ENCODE peak calls at places on chromosomes 5 and 9, in five cellular contexts. S is testis, L is endothelial cell of umbilical vein, A is GM12878, F is A549. K is an unnamed sample.

GRCh38 chr9:130010151-130010988 is 32.6 kb downstream of the FNBP1 start:
- DNase-seq in S (no peak), L (no peak), A (no peak), F (no peak), K (no peak)

GRCh38 chr5:121029536-121030245 is 565.6 kb downstream of the PRR16 start:
- DNase-seq in S (no peak), L (no peak), A (no peak), F (no peak), K (no peak)

GRCh38 chr5:94544784-94545318 is 73.6 kb downstream of the KIAA0825 start:
- DNase-seq in S (no peak), L (no peak), A (no peak), F (no peak), K (no peak)

GRCh38 chr9:70760228-70760627 is 345.8 kb upstream of the KLF9 start:
- DNase-seq in S (no peak), L (no peak), A (no peak), F (no peak), K (no peak)

GRCh38 chr5:138654281-138654867 is 79.2 kb upstream of the HSPA9 start:
- DNase-seq in S (no peak), L (peak), A (peak), F (no peak), K (no peak)

GRCh38 chr5:93070938-93071337 is 510.1 kb downstream of the NR2F1-AS1 start:
- DNase-seq in S (no peak), L (no peak), A (no peak), F (no peak), K (no peak)

GRCh38 chr9:20725675-20726074 is 41.6 kb downstream of the FOCAD start:
- DNase-seq in S (no peak), L (no peak), A (no peak), F (no peak), K (no peak)

GRCh38 chr5:10704949-10705621 is 55.9 kb downstream of the DAP start:
- DNase-seq in S (no peak), L (peak), A (no peak), F (no peak), K (no peak)

GRCh38 chr5:106658150-106658549 is 1012.6 kb downstream of the EFNA5 start:
- DNase-seq in S (no peak), L (no peak), A (no peak), F (no peak), K (no peak)

GRCh38 chr9:77514886-77515711 is 133.0 kb downstream of the GNA14 start:
- DNase-seq in S (no peak), L (peak), A (no peak), F (no peak), K (no peak)

GRCh38 chr5:56386046-56386445 is 152.9 kb upstream of the ANKRD55 start:
- DNase-seq in S (no peak), L (no peak), A (no peak), F (no peak), K (no peak)

GRCh38 chr5:76681287-76681686 is 34.6 kb upstream of the F2R start:
- DNase-seq in S (no peak), L (no peak), A (no peak), F (no peak), K (no peak)

GRCh38 chr9:28820741-28821140 is 1247.5 kb upstream of the C9orf72 start:
- DNase-seq in S (no peak), L (no peak), A (no peak), F (no peak), K (no peak)

GRCh38 chr5:73693573-73694061 is 67.6 kb downstream of the ARHGEF28 start:
- DNase-seq in S (peak), L (peak), A (no peak), F (peak), K (no peak)

GRCh38 chr5:17132444-17133083 is 84.9 kb upstream of the BASP1 start:
- DNase-seq in S (no peak), L (peak), A (no peak), F (peak), K (no peak)

GRCh38 chr5:125045647-125046046 is 299.2 kb upstream of the ZNF608 start:
- DNase-seq in S (no peak), L (peak), A (no peak), F (no peak), K (no peak)

GRCh38 chr9:105205787-105206511 is 38.5 kb upstream of the SLC44A1 start:
- DNase-seq in S (peak), L (no peak), A (no peak), F (no peak), K (peak)

GRCh38 chr5:116479776-116480675 is 94.6 kb downstream of the SEMA6A start:
- DNase-seq in S (no peak), L (peak), A (no peak), F (no peak), K (no peak)

GRCh38 chr5:75612211-75612579 is 942 bp downstream of the ANKDD1B start:
- DNase-seq in S (no peak), L (no peak), A (no peak), F (no peak), K (no peak)

GRCh38 chr5:161403121-161403520 is 143.4 kb downstream of the GABRB2 start:
- DNase-seq in S (no peak), L (no peak), A (no peak), F (no peak), K (no peak)

GRCh38 chr9:133939386-133939785 is 52.7 kb downstream of the VAV2 start:
- DNase-seq in S (no peak), L (no peak), A (no peak), F (no peak), K (no peak)

GRCh38 chr9:91817493-91818225 is 132.4 kb downstream of the ROR2 start:
- DNase-seq in S (no peak), L (peak), A (no peak), F (no peak), K (no peak)

GRCh38 chr9:12956261-12956660 is 181.4 kb downstream of the LURAP1L start:
- DNase-seq in S (no peak), L (no peak), A (no peak), F (no peak), K (no peak)

GRCh38 chr5:5494489-5495402 is 72.3 kb downstream of the ICE1 start:
- DNase-seq in S (peak), L (peak), A (peak), F (no peak), K (peak)

GRCh38 chr5:122120957-122121356 is 8.4 kb upstream of the ZNF474 start:
- DNase-seq in S (no peak), L (no peak), A (no peak), F (no peak), K (peak)

GRCh38 chr9:84139296-84140100 is 158.9 kb downstream of the RMI1 start:
- DNase-seq in S (peak), L (peak), A (peak), F (no peak), K (no peak)

GRCh38 chr9:99257723-99258364 is 35.8 kb downstream of the SEC61B start:
- DNase-seq in S (no peak), L (no peak), A (no peak), F (no peak), K (no peak)

GRCh38 chr5:171521219-171521633 is 101.8 kb downstream of the FGF18 start:
- DNase-seq in S (peak), L (peak), A (no peak), F (peak), K (no peak)

GRCh38 chr5:111106320-111106948 is 14.3 kb downstream of the WDR36 start:
- DNase-seq in S (no peak), L (no peak), A (no peak), F (no peak), K (no peak)

GRCh38 chr9:16516887-16517286 is 353.6 kb downstream of the BNC2 start:
- DNase-seq in S (no peak), L (peak), A (no peak), F (no peak), K (no peak)

GRCh38 chr5:174454464-174454863 is 269.9 kb upstream of the MSX2 start:
- DNase-seq in S (no peak), L (no peak), A (no peak), F (no peak), K (no peak)

GRCh38 chr9:97176206-97176605 is 131.3 kb upstream of the CCDC180 start:
- DNase-seq in S (peak), L (no peak), A (no peak), F (no peak), K (no peak)

GRCh38 chr5:152329896-152330295 is 75.2 kb downstream of the NMUR2 start:
- DNase-seq in S (no peak), L (no peak), A (no peak), F (no peak), K (no peak)

GRCh38 chr5:168528521-168529360 is at the start of gene FBLL1:
- DNase-seq in S (peak), L (peak), A (no peak), F (no peak), K (no peak)

GRCh38 chr5:179154991-179155955 is 95.1 kb downstream of the ZNF354C start:
- DNase-seq in S (no peak), L (no peak), A (no peak), F (no peak), K (no peak)

GRCh38 chr5:37071487-37071886 is 177.7 kb downstream of the CPLANE1 start:
- DNase-seq in S (no peak), L (no peak), A (no peak), F (no peak), K (no peak)
- TF ChIP-seq POLR2A in S (no peak), L (no peak), A (no peak), F (no peak), K (no peak)

DNA sequence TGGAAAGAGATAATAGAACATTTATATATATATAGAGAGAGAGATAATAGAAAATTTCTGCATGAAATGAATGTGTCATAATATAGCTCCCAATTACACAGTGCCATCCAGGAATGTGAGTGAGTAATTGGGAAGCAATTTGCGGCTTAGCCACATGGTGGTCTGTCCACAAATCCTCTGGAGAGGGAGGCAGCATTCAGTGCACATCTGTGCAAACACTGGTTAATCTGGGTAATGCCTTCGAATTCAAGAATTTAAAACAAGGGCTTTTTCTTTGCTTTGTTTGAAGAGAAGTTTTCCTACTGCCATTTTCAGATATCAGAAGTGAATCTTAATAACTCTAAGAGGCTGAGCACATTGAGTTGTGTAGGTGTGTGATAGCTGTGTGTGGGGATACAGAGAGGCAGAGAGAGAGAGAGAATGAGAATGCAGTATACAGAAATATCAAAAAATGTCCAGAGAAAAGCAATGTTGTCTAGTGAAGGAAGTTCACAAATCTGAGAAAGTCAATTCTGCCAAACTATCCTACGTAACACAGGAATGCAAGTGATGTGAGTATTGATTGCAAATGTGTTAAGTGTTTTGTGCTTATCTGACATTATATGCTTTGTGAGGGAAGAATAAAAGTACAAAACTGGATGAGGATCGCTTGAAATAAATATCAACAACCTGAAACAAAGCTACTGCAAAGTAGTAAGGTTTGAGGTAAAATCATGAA is 134.6 kb downstream of the EDIL3 start:
- DNase-seq in S (no peak), L (no peak), A (no peak), F (no peak), K (no peak)
- TF ChIP-seq CTCF in S (no peak), L (no peak), A (no peak), F (no peak), K (no peak)

GRCh38 chr9:136095028-136095494 is at the start of gene NACC2:
- DNase-seq in S (peak), L (peak), A (no peak), F (no peak), K (no peak)
- H3K4me3 ChIP-seq in S (peak), L (peak), A (peak), F (peak), K (peak)

DNA sequence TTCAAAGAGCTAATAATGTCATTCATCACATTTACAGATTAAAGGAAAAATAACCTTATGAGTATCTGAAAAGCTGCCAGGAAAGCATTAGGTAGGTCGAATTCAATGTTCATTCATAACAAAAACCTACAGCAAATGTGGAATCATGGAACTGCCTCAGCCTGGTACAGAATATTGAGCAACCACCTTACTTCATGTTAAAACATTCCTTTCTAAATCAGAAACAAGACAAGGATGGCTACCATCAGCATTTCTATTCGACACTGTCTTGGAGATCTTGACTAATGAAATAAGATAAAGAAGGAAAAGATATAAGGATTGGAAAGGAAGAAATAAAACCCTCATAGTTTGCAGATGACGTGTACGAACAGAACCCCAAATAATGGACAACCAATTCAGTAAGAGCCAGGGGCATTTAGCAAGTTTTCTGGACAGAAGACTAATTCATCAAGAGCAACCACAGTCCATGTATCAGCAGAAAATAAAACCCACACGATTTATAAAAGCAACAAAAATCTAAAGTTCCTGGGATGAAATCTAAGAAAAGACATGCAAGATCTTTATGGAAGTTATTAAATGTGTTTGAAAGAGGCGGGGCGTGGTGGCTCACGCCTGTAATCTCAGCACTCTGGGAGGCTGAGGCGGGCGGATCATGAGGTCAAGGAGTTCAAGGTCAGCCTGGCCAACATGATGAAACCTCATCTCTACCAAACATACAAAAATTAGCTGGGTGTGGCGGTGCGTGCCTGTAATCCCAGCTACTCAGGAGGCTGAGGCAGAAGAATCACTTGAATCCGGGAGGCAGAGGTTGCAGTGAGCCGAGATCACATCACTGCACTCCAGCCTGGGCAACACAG is 37.8 kb upstream of the NRARP start:
- DNase-seq in S (no peak), L (peak), A (no peak), F (no peak), K (no peak)
- TF ChIP-seq POLR2A in S (no peak), L (no peak), A (no peak), F (no peak), K (no peak)

GRCh38 chr9:4228142-4228541 is 71.7 kb downstream of the GLIS3 start:
- DNase-seq in S (no peak), L (no peak), A (no peak), F (no peak), K (no peak)

GRCh38 chr9:4224181-4224580 is 75.7 kb downstream of the GLIS3 start:
- DNase-seq in S (no peak), L (no peak), A (no peak), F (no peak), K (no peak)

GRCh38 chr9:4226331-4227250 is 73.3 kb downstream of the GLIS3 start:
- DNase-seq in S (peak), L (no peak), A (no peak), F (no peak), K (no peak)

GRCh38 chr9:4223434-4223833 is 76.4 kb downstream of the GLIS3 start:
- DNase-seq in S (no peak), L (no peak), A (no peak), F (no peak), K (no peak)

DNA sequence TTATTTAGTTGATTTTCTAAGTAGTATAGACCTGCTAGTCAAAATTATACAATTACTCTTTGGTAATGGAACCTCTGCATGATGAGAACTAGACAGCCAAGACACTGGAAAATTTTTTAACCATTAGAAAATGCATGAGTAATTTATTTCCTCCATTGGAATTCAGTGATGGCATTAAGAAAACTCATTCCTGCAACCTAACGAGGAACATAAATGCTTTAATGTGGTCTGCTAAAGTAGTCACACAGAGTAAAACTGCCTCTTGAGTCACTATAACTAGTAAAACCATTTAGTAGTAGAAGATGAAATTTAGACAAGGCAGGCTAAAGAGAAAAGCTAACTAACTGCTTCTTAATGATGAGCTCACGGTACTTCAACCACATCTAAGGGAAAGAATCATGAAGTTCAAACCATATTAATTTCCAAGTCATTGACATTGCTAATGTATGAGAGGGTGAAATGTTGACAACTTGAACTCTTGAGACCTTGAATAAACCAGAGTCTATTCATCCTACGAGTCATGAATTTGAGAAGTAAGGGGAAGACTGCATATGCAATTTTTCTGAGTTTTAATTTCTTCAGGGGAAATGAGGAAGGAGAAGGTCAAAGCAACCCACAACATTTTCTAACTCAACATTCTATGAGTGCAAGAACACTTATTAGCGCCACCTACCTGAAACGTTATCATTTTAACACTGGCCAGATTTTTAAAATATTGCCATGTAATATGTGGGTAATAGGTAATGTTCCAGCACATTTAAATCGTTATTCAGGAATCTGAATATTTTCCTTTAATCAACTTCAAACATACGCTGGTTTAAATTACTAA is 74.4 kb downstream of the GLIS3 start:
- DNase-seq in S (no peak), L (no peak), A (no peak), F (no peak), K (no peak)
- TF ChIP-seq CTCF in S (no peak), L (no peak), A (no peak), F (peak), K (no peak)